ENCODE peak calls at places on chromosomes 7 and 10, in six cellular contexts. Q, T, W, R, X and G are unnamed samples.

GRCh38 chr10:77909755-77910375 is 16.7 kb downstream of the DLG5 start:
- DNase-seq in Q (peak), T (no peak), W (peak), R (no peak), X (peak), G (peak)

GRCh38 chr10:91103384-91104184 is 116.9 kb upstream of the PCGF5 start:
- DNase-seq in Q (no peak), T (no peak), W (no peak), R (no peak), X (no peak), G (peak)

GRCh38 chr10:78109210-78109609 is 75.5 kb downstream of the RPS24 start:
- DNase-seq in Q (no peak), T (no peak), W (no peak), R (no peak), X (no peak), G (no peak)

GRCh38 chr7:121385800-121386179 is 10.3 kb downstream of the FAM3C start:
- DNase-seq in Q (no peak), T (no peak), W (no peak), R (no peak), X (no peak), G (peak)

GRCh38 chr10:48470115-48470892 is 134.6 kb downstream of the ARHGAP22 start:
- DNase-seq in Q (no peak), T (no peak), W (no peak), R (no peak), X (no peak), G (no peak)

GRCh38 chr10:36538945-36539586 is 586.3 kb upstream of the ANKRD30A start:
- DNase-seq in Q (peak), T (no peak), W (peak), R (no peak), X (peak), G (peak)

GRCh38 chr7:54664235-54665228 is 94.5 kb downstream of the SEC61G start:
- DNase-seq in Q (peak), T (peak), W (peak), R (no peak), X (peak), G (peak)

GRCh38 chr7:135853008-135853407 is 104.4 kb upstream of the FAM180A start:
- DNase-seq in Q (no peak), T (no peak), W (no peak), R (no peak), X (no peak), G (no peak)

GRCh38 chr10:119268871-119269506 is 61.6 kb downstream of the GRK5 start:
- DNase-seq in Q (no peak), T (peak), W (no peak), R (no peak), X (no peak), G (no peak)

GRCh38 chr10:114312585-114312984 is 73.5 kb downstream of the VWA2 start:
- DNase-seq in Q (no peak), T (no peak), W (no peak), R (no peak), X (no peak), G (no peak)

GRCh38 chr10:95832216-95833037 is 75.3 kb upstream of the CC2D2B start:
- DNase-seq in Q (no peak), T (peak), W (no peak), R (no peak), X (no peak), G (no peak)

GRCh38 chr10:11472158-11472753 is 139.2 kb downstream of the USP6NL start:
- DNase-seq in Q (peak), T (peak), W (peak), R (peak), X (peak), G (peak)

GRCh38 chr10:105112862-105113261 is 471.8 kb downstream of the SORCS3 start:
- DNase-seq in Q (no peak), T (no peak), W (no peak), R (no peak), X (no peak), G (no peak)

GRCh38 chr7:139709460-139709859 is 68.3 kb downstream of the HIPK2 start:
- DNase-seq in Q (peak), T (no peak), W (no peak), R (peak), X (no peak), G (no peak)